ENCODE peak calls at places on chromosomes 12 and 14, in four cellular contexts. One of them, this sample, is unnamed.

GRCh38 chr12:13044859-13045384 is 741 bp downstream of the FAM234B start:
- DNase-seq in HEK293T: peak
- DNase-seq in SIG-M5: no peak
- DNase-seq in Right ventricle myocardium inferior: no peak
- DNase-seq in this sample: no peak

GRCh38 chr14:21039059-21039422 is 3.1 kb upstream of the RNASE7 start:
- DNase-seq in HEK293T: no peak
- DNase-seq in SIG-M5: no peak
- DNase-seq in Right ventricle myocardium inferior: peak
- DNase-seq in this sample: peak

GRCh38 chr12:102503056-102503681 is 22.8 kb upstream of the IGF1 start:
- DNase-seq in HEK293T: no peak
- DNase-seq in SIG-M5: peak
- DNase-seq in Right ventricle myocardium inferior: no peak
- DNase-seq in this sample: no peak

GRCh38 chr12:58639323-58639934 is 280.9 kb downstream of the LRIG3 start:
- DNase-seq in HEK293T: no peak
- DNase-seq in SIG-M5: no peak
- DNase-seq in Right ventricle myocardium inferior: no peak
- DNase-seq in this sample: no peak

GRCh38 chr12:114888928-114889327 is 205.0 kb upstream of the TBX3 start:
- DNase-seq in HEK293T: no peak
- DNase-seq in SIG-M5: no peak
- DNase-seq in Right ventricle myocardium inferior: no peak
- DNase-seq in this sample: no peak

GRCh38 chr12:132380646-132381045 is 51.3 kb upstream of the GALNT9 start:
- DNase-seq in HEK293T: no peak
- DNase-seq in SIG-M5: no peak
- DNase-seq in Right ventricle myocardium inferior: no peak
- DNase-seq in this sample: no peak

GRCh38 chr14:22071001-22071400 is 397.4 kb upstream of the OR4E1 start:
- DNase-seq in HEK293T: no peak
- DNase-seq in SIG-M5: no peak
- DNase-seq in Right ventricle myocardium inferior: no peak
- DNase-seq in this sample: peak

GRCh38 chr12:88111074-88111652 is 30.7 kb downstream of the CEP290 start:
- DNase-seq in HEK293T: peak
- DNase-seq in SIG-M5: no peak
- DNase-seq in Right ventricle myocardium inferior: no peak
- DNase-seq in this sample: no peak

GRCh38 chr14:67653651-67654280 is 20.7 kb downstream of the VTI1B start:
- DNase-seq in HEK293T: no peak
- DNase-seq in SIG-M5: no peak
- DNase-seq in Right ventricle myocardium inferior: no peak
- DNase-seq in this sample: no peak

GRCh38 chr12:18861287-18861858 is 123.5 kb downstream of the CAPZA3 start:
- DNase-seq in HEK293T: no peak
- DNase-seq in SIG-M5: no peak
- DNase-seq in Right ventricle myocardium inferior: no peak
- DNase-seq in this sample: no peak

GRCh38 chr12:40225337-40225983 is 663 bp downstream of the LRRK2 start:
- DNase-seq in HEK293T: no peak
- DNase-seq in SIG-M5: no peak
- DNase-seq in Right ventricle myocardium inferior: no peak
- DNase-seq in this sample: no peak

GRCh38 chr12:47088021-47088944 is 8.5 kb upstream of the AMIGO2 start:
- DNase-seq in HEK293T: no peak
- DNase-seq in SIG-M5: no peak
- DNase-seq in Right ventricle myocardium inferior: no peak
- DNase-seq in this sample: no peak

GRCh38 chr12:107134558-107134957 is 41.2 kb upstream of the CRY1 start:
- DNase-seq in HEK293T: peak
- DNase-seq in SIG-M5: no peak
- DNase-seq in Right ventricle myocardium inferior: no peak
- DNase-seq in this sample: no peak

GRCh38 chr12:65039306-65039705 is 81.8 kb downstream of the WIF1 start:
- DNase-seq in HEK293T: no peak
- DNase-seq in SIG-M5: no peak
- DNase-seq in Right ventricle myocardium inferior: no peak
- DNase-seq in this sample: no peak

GRCh38 chr14:72863216-72864006 is 30.5 kb downstream of the DPF3 start:
- DNase-seq in HEK293T: no peak
- DNase-seq in SIG-M5: no peak
- DNase-seq in Right ventricle myocardium inferior: no peak
- DNase-seq in this sample: no peak

GRCh38 chr12:91202390-91202789 is 19.8 kb upstream of the DCN start:
- DNase-seq in HEK293T: no peak
- DNase-seq in SIG-M5: no peak
- DNase-seq in Right ventricle myocardium inferior: no peak
- DNase-seq in this sample: no peak

GRCh38 chr12:123225443-123225842 is 7.5 kb downstream of the MPHOSPH9 start:
- DNase-seq in HEK293T: no peak
- DNase-seq in SIG-M5: no peak
- DNase-seq in Right ventricle myocardium inferior: no peak
- DNase-seq in this sample: no peak

GRCh38 chr12:946212-946611 is 3.3 kb downstream of the RAD52 start:
- DNase-seq in HEK293T: no peak
- DNase-seq in SIG-M5: no peak
- DNase-seq in Right ventricle myocardium inferior: no peak
- DNase-seq in this sample: no peak

GRCh38 chr14:50937325-50937724 is 7.0 kb downstream of the PYGL start:
- DNase-seq in HEK293T: no peak
- DNase-seq in SIG-M5: peak
- DNase-seq in Right ventricle myocardium inferior: no peak
- DNase-seq in this sample: no peak

GRCh38 chr12:66678640-66679268 is at the start of gene GRIP1:
- DNase-seq in HEK293T: peak
- DNase-seq in SIG-M5: no peak
- DNase-seq in Right ventricle myocardium inferior: no peak
- DNase-seq in this sample: no peak

GRCh38 chr12:64273527-64274403 is 51.7 kb upstream of the KICS2 start:
- DNase-seq in HEK293T: peak
- DNase-seq in SIG-M5: no peak
- DNase-seq in Right ventricle myocardium inferior: no peak
- DNase-seq in this sample: no peak

GRCh38 chr12:107634530-107634929 is 51.1 kb upstream of the PWP1 start:
- DNase-seq in HEK293T: no peak
- DNase-seq in SIG-M5: no peak
- DNase-seq in Right ventricle myocardium inferior: no peak
- DNase-seq in this sample: no peak

GRCh38 chr14:104745431-104745830 is 7.5 kb upstream of the SIVA1 start:
- DNase-seq in HEK293T: no peak
- DNase-seq in SIG-M5: no peak
- DNase-seq in Right ventricle myocardium inferior: peak
- DNase-seq in this sample: no peak

GRCh38 chr14:35155962-35156361 is 33.6 kb downstream of the PRORP start:
- DNase-seq in HEK293T: no peak
- DNase-seq in SIG-M5: no peak
- DNase-seq in Right ventricle myocardium inferior: no peak
- DNase-seq in this sample: no peak

GRCh38 chr14:85447883-85448282 is 82.1 kb upstream of the FLRT2 start:
- DNase-seq in HEK293T: no peak
- DNase-seq in SIG-M5: no peak
- DNase-seq in Right ventricle myocardium inferior: no peak
- DNase-seq in this sample: no peak

GRCh38 chr12:84653482-84653881 is 259.1 kb downstream of the SLC6A15 start:
- DNase-seq in HEK293T: no peak
- DNase-seq in SIG-M5: no peak
- DNase-seq in Right ventricle myocardium inferior: no peak
- DNase-seq in this sample: no peak

GRCh38 chr12:122021193-122021821 is 377 bp upstream of the BCL7A start:
- DNase-seq in HEK293T: peak
- DNase-seq in SIG-M5: no peak
- DNase-seq in Right ventricle myocardium inferior: no peak
- DNase-seq in this sample: peak

GRCh38 chr14:102325791-102326345 is 6.3 kb downstream of the ZNF839 start:
- DNase-seq in HEK293T: no peak
- DNase-seq in SIG-M5: no peak
- DNase-seq in Right ventricle myocardium inferior: no peak
- DNase-seq in this sample: peak

GRCh38 chr12:18502422-18502821 is 235.4 kb downstream of the PLCZ1 start:
- DNase-seq in HEK293T: no peak
- DNase-seq in SIG-M5: no peak
- DNase-seq in Right ventricle myocardium inferior: no peak
- DNase-seq in this sample: no peak

GRCh38 chr12:57146925-57147640 is at the start of gene LRP1-AS:
- DNase-seq in HEK293T: no peak
- DNase-seq in SIG-M5: no peak
- DNase-seq in Right ventricle myocardium inferior: peak
- DNase-seq in this sample: no peak

GRCh38 chr12:106128526-106129430 is 10.0 kb downstream of the NUAK1 start:
- DNase-seq in HEK293T: no peak
- DNase-seq in SIG-M5: no peak
- DNase-seq in Right ventricle myocardium inferior: no peak
- DNase-seq in this sample: no peak

GRCh38 chr12:70831538-70831937 is 89.0 kb downstream of the PTPRR start:
- DNase-seq in HEK293T: no peak
- DNase-seq in SIG-M5: no peak
- DNase-seq in Right ventricle myocardium inferior: no peak
- DNase-seq in this sample: no peak

GRCh38 chr14:56487761-56488160 is 91.8 kb upstream of the TMEM260 start:
- DNase-seq in HEK293T: no peak
- DNase-seq in SIG-M5: no peak
- DNase-seq in Right ventricle myocardium inferior: no peak
- DNase-seq in this sample: no peak

GRCh38 chr12:107405436-107405835 is 280.2 kb upstream of the PWP1 start:
- DNase-seq in HEK293T: no peak
- DNase-seq in SIG-M5: no peak
- DNase-seq in Right ventricle myocardium inferior: no peak
- DNase-seq in this sample: peak

GRCh38 chr12:94567784-94568183 is 82.6 kb downstream of the TMCC3 start:
- DNase-seq in HEK293T: no peak
- DNase-seq in SIG-M5: no peak
- DNase-seq in Right ventricle myocardium inferior: no peak
- DNase-seq in this sample: no peak

GRCh38 chr14:105192866-105193731 is 12.0 kb upstream of the NUDT14 start:
- DNase-seq in HEK293T: no peak
- DNase-seq in SIG-M5: no peak
- DNase-seq in Right ventricle myocardium inferior: no peak
- DNase-seq in this sample: no peak

GRCh38 chr14:61573321-61573720 is 122.0 kb upstream of the HIF1A start:
- DNase-seq in HEK293T: no peak
- DNase-seq in SIG-M5: no peak
- DNase-seq in Right ventricle myocardium inferior: no peak
- DNase-seq in this sample: no peak

GRCh38 chr14:45246633-45247173 is 6.3 kb downstream of the MIS18BP1 start:
- DNase-seq in HEK293T: no peak
- DNase-seq in SIG-M5: no peak
- DNase-seq in Right ventricle myocardium inferior: no peak
- DNase-seq in this sample: no peak